ENCODE peak calls at places on chromosomes 4 and X, in seven cellular contexts. R, S, M, J, U, K and A are unnamed samples.

GRCh38 chrX:151902813-151903591 is 9.7 kb upstream of the MAGEA4 start:
- DNase-seq in R (no peak), S (peak), M (peak), J (no peak), U (peak), K (peak), A (no peak)

GRCh38 chr4:114108869-114109268 is 129.4 kb upstream of the ARSJ start:
- DNase-seq in R (no peak), S (peak), M (peak), J (no peak), U (peak), K (peak), A (no peak)

GRCh38 chr4:16120720-16121119 is 36.9 kb upstream of the PROM1 start:
- DNase-seq in R (no peak), S (no peak), M (peak), J (no peak), U (no peak), K (no peak), A (no peak)

GRCh38 chr4:106681381-106681921 is 312.9 kb upstream of the GIMD1 start:
- DNase-seq in R (no peak), S (no peak), M (no peak), J (no peak), U (no peak), K (no peak), A (no peak)

GRCh38 chr4:125397226-125397625 is 82.5 kb downstream of the FAT4 start:
- DNase-seq in R (no peak), S (no peak), M (no peak), J (no peak), U (no peak), K (no peak), A (no peak)

GRCh38 chr4:7854697-7855370 is 84.8 kb downstream of the AFAP1 start:
- DNase-seq in R (peak), S (no peak), M (no peak), J (no peak), U (no peak), K (peak), A (no peak)

GRCh38 chr4:173932701-173933100 is 350.8 kb downstream of the FBXO8 start:
- DNase-seq in R (no peak), S (no peak), M (no peak), J (no peak), U (no peak), K (no peak), A (no peak)

GRCh38 chrX:112868586-112868985 is 28.0 kb upstream of the AMOT start:
- DNase-seq in R (no peak), S (no peak), M (no peak), J (no peak), U (no peak), K (no peak), A (no peak)